ENCODE peak calls at places on chromosome 22, in eight cellular contexts. A is GM23338, P is stomach, Y is spleen, Z is esophagus muscularis mucosa, G is SK-N-SH, V is GM12892, M is prostate gland. D is an unnamed sample.

GRCh38 chr22:46052801-46053562 is 76.0 kb upstream of the WNT7B start:
- DNase-seq in A (no peak), P (peak), Y (peak), Z (no peak), G (peak), V (no peak), M (no peak), D (no peak)

GRCh38 chr22:45860201-45860600 is 116.8 kb downstream of the WNT7B start:
- DNase-seq in A (no peak), P (no peak), Y (no peak), Z (peak), G (no peak), V (no peak), M (no peak), D (no peak)

GRCh38 chr22:45225732-45226560 is 14.7 kb downstream of the KIAA0930 start:
- DNase-seq in A (no peak), P (no peak), Y (peak), Z (no peak), G (no peak), V (no peak), M (peak), D (no peak)

GRCh38 chr22:45757068-45757467 is 85.4 kb downstream of the ATXN10 start:
- DNase-seq in A (peak), P (no peak), Y (no peak), Z (no peak), G (no peak), V (no peak), M (no peak), D (no peak)

GRCh38 chr22:48890693-48891554 is 936.7 kb downstream of the BRD1 start:
- DNase-seq in A (no peak), P (peak), Y (peak), Z (peak), G (no peak), V (no peak), M (no peak), D (no peak)

GRCh38 chr22:45896153-45896951 is 80.6 kb downstream of the WNT7B start:
- DNase-seq in A (peak), P (no peak), Y (no peak), Z (no peak), G (no peak), V (no peak), M (peak), D (no peak)

GRCh38 chr22:25008666-25009065 is 56.1 kb downstream of the KIAA1671 start:
- DNase-seq in A (no peak), P (no peak), Y (no peak), Z (no peak), G (no peak), V (no peak), M (no peak), D (no peak)

GRCh38 chr22:26134654-26135330 is 34.5 kb upstream of the SEZ6L start:
- DNase-seq in A (peak), P (no peak), Y (no peak), Z (peak), G (no peak), V (no peak), M (no peak), D (no peak)

GRCh38 chr22:36628561-36629060 is 74.9 kb downstream of the CACNG2 start:
- DNase-seq in A (no peak), P (no peak), Y (no peak), Z (no peak), G (no peak), V (no peak), M (no peak), D (no peak)

GRCh38 chr22:36546092-36546804 is 17.3 kb upstream of the EIF3D start:
- DNase-seq in A (peak), P (no peak), Y (no peak), Z (no peak), G (peak), V (no peak), M (peak), D (peak)

DNA sequence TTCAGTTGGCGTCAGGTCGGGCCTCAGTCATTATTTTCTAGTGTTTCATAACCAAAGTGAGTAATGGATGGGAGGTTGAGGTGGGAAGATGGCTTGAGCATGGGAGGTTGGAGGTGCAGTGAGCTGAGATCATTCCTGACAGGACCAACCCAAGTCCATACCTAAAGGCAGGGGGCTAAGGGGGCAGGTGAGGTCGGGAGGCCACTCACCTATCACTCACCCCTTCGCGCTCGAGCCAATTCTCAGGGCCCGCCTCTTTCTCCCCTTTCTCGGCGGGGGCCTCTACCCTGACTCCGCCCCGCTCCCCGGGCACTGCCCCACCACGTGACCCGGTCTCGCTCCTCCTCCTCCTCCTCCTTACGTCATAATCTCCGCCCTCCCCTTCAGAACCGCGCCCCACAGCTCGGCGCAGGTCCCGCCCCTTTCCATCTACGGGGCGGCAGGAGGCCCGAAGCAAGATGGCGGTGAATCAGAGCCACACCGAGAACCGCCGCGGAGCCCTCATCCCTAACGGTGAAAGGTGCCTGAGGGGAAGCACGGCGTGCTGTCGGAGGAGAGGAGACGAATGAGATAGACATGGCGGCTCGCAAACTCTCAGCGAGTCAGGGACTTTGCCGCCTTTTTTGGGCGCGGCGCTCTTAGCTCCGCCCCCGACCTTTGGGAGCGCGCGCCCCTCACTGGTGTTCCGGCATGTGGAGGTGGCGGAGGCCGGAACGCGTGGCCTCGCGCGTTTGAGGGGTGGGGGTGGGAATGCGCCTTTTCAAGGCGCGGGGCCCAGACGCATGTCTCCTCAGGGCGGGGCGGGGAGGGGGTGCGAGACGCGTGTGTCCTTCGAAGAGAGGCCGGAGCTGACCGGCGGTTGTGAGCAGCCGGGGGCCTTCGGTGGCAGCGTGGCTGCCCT is at the start of gene WBP2NL:
- DNase-seq in A (peak), P (peak), Y (peak), Z (no peak), G (peak), V (peak), M (peak), D (peak)
- TF ChIP-seq POLR2AphosphoS5 in A (no peak), P (peak), Y (peak), Z (peak), G (no peak), V (peak), M (peak), D (no peak)

DNA sequence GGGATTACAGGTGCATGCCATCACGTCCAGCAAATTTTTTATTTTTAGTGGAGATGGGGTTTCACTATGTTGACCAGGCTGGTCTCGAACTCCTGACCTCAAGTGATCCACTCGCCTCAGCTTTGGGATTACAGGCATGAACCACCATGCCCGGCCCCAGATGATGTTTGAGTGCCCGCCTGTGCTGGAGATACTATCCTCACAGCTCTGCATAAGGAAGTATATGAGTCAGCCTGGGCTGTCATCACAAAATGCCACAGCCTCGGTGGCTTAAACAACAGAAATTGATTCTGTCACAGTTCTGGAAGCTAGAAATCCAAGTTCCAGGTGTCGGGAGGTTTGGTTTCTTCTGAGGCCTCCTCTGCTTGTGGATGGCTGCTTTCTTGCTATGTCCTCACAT is 119.3 kb downstream of the OSBP2 start:
- DNase-seq in A (no peak), P (no peak), Y (no peak), Z (no peak), G (no peak), V (no peak), M (no peak), D (no peak)
- TF ChIP-seq POLR2AphosphoS5 in A (no peak), P (no peak), Y (no peak), Z (no peak), G (no peak), V (no peak), M (no peak), D (no peak)

DNA sequence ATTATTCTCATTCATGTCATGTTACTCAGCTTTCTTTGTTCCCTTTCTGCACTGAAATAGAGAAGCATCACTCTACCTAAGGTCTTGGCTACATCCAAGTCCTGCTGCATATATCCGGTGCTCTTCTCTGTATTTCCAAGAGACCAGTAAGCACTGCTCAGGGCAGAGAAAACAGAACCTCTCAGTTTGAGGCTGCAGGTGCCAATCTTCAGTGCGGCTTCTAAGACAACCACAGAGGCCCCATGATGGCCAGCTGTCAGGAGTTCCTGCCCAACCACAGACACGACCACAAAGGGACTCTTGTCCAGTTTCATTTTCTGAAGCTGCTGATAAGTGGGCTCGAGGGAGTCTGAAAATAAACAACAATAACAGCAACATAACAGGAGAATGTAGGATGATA is 378.4 kb upstream of the PITPNB start:
- DNase-seq in A (no peak), P (no peak), Y (no peak), Z (no peak), G (no peak), V (no peak), M (no peak), D (peak)
- TF ChIP-seq POLR2AphosphoS5 in A (no peak), P (no peak), Y (no peak), Z (no peak), G (no peak), V (no peak), M (no peak), D (no peak)

DNA sequence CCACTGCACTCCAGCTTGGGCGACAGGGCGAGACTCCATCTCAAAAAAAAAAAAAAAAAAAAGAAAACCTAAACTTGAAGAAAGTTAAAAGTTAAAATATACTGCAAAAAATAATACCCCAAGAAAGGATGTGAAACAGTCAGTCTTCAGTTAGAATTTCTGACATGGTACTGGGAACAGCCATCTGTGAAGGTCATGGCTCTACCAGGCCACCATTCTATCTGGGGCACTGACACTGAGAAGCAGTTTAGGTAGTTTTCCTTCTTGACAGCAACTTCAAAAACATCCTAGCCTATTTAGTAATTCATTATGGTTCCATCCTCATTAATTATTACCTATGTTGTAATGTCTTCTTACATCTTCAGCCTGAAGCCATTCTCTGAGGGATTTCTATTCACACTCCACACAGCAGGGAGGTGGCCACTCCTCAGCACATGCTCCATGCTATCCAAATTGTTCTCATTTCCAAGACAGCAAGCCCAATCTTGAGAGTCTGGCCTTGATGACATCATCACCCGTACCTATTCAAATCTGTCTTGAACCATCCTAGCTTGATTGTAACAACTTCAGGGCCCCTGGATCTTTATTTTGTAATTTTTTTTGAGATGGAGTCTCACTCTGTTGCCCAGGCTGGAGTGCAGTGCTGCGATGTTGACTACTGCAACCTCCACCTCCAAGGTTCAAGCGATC is 38.2 kb downstream of the SERPIND1 start:
- DNase-seq in A (no peak), P (no peak), Y (no peak), Z (no peak), G (no peak), V (no peak), M (no peak), D (no peak)
- TF ChIP-seq POLR2AphosphoS5 in A (no peak), P (no peak), Y (no peak), Z (no peak), G (no peak), V (no peak), M (no peak), D (no peak)

GRCh38 chr22:42645341-42645937 is 3.8 kb downstream of the CYB5R3 start:
- DNase-seq in A (no peak), P (peak), Y (no peak), Z (no peak), G (no peak), V (no peak), M (no peak), D (no peak)
- TF ChIP-seq POLR2AphosphoS5 in A (no peak), P (no peak), Y (peak), Z (peak), G (no peak), V (no peak), M (peak), D (no peak)